ENCODE peak calls at places on chromosome 1, in eight cellular contexts. One of them, this sample, is unnamed.

GRCh38 chr1:23525558-23526174 is 5.4 kb downstream of the E2F2 start:
- DNase-seq in hepatocyte: no peak
- DNase-seq in IMR-90: no peak
- DNase-seq in HCT116: no peak
- DNase-seq in Peyer's patch: peak; percentile 62
- DNase-seq in effector memory CD4-positive, alpha-beta T cell: no peak
- DNase-seq in cardiac muscle cell: no peak
- DNase-seq in right atrium auricular region: no peak
- DNase-seq in this sample: no peak

GRCh38 chr1:210335001-210335400 is 6.3 kb downstream of the HHAT start:
- DNase-seq in hepatocyte: no peak
- DNase-seq in IMR-90: no peak
- DNase-seq in HCT116: no peak
- DNase-seq in Peyer's patch: no peak
- DNase-seq in effector memory CD4-positive, alpha-beta T cell: no peak
- DNase-seq in cardiac muscle cell: no peak
- DNase-seq in right atrium auricular region: no peak
- DNase-seq in this sample: no peak

GRCh38 chr1:101338714-101339430 is 102.1 kb downstream of the S1PR1 start:
- DNase-seq in hepatocyte: no peak
- DNase-seq in IMR-90: no peak
- DNase-seq in HCT116: no peak
- DNase-seq in Peyer's patch: no peak
- DNase-seq in effector memory CD4-positive, alpha-beta T cell: no peak
- DNase-seq in cardiac muscle cell: no peak
- DNase-seq in right atrium auricular region: no peak
- DNase-seq in this sample: no peak

GRCh38 chr1:61400997-61401396 is 318.6 kb downstream of the NFIA start:
- DNase-seq in hepatocyte: no peak
- DNase-seq in IMR-90: no peak
- DNase-seq in HCT116: no peak
- DNase-seq in Peyer's patch: no peak
- DNase-seq in effector memory CD4-positive, alpha-beta T cell: no peak
- DNase-seq in cardiac muscle cell: no peak
- DNase-seq in right atrium auricular region: no peak
- DNase-seq in this sample: no peak

GRCh38 chr1:233242827-233243483 is 52.6 kb downstream of the PCNX2 start:
- DNase-seq in hepatocyte: peak; percentile 21
- DNase-seq in IMR-90: no peak
- DNase-seq in HCT116: no peak
- DNase-seq in Peyer's patch: no peak
- DNase-seq in effector memory CD4-positive, alpha-beta T cell: no peak
- DNase-seq in cardiac muscle cell: no peak
- DNase-seq in right atrium auricular region: no peak
- DNase-seq in this sample: no peak

GRCh38 chr1:49864597-49864996 is 159.2 kb downstream of the AGBL4 start:
- DNase-seq in hepatocyte: no peak
- DNase-seq in IMR-90: no peak
- DNase-seq in HCT116: no peak
- DNase-seq in Peyer's patch: no peak
- DNase-seq in effector memory CD4-positive, alpha-beta T cell: no peak
- DNase-seq in cardiac muscle cell: no peak
- DNase-seq in right atrium auricular region: no peak
- DNase-seq in this sample: no peak

GRCh38 chr1:33259879-33260278 is 3.6 kb downstream of the ZNF362 start:
- DNase-seq in hepatocyte: no peak
- DNase-seq in IMR-90: no peak
- DNase-seq in HCT116: no peak
- DNase-seq in Peyer's patch: no peak
- DNase-seq in effector memory CD4-positive, alpha-beta T cell: no peak
- DNase-seq in cardiac muscle cell: no peak
- DNase-seq in right atrium auricular region: no peak
- DNase-seq in this sample: no peak

GRCh38 chr1:236090741-236091147 is 25.9 kb upstream of the NID1 start:
- DNase-seq in hepatocyte: no peak
- DNase-seq in IMR-90: peak; percentile 49
- DNase-seq in HCT116: no peak
- DNase-seq in Peyer's patch: no peak
- DNase-seq in effector memory CD4-positive, alpha-beta T cell: no peak
- DNase-seq in cardiac muscle cell: no peak
- DNase-seq in right atrium auricular region: no peak
- DNase-seq in this sample: no peak

GRCh38 chr1:58447891-58448290 is 98.6 kb downstream of the OMA1 start:
- DNase-seq in hepatocyte: peak; percentile 16
- DNase-seq in IMR-90: no peak
- DNase-seq in HCT116: no peak
- DNase-seq in Peyer's patch: no peak
- DNase-seq in effector memory CD4-positive, alpha-beta T cell: no peak
- DNase-seq in cardiac muscle cell: peak; percentile 20
- DNase-seq in right atrium auricular region: no peak
- DNase-seq in this sample: no peak

GRCh38 chr1:178870944-178871343 is at the start of gene ANGPTL1:
- DNase-seq in hepatocyte: peak; percentile 16
- DNase-seq in IMR-90: peak; percentile 73
- DNase-seq in HCT116: no peak
- DNase-seq in Peyer's patch: no peak
- DNase-seq in effector memory CD4-positive, alpha-beta T cell: no peak
- DNase-seq in cardiac muscle cell: peak; percentile 63
- DNase-seq in right atrium auricular region: no peak
- DNase-seq in this sample: no peak

GRCh38 chr1:200038987-200039848 is 11.7 kb downstream of the NR5A2 start:
- DNase-seq in hepatocyte: peak; percentile 58
- DNase-seq in IMR-90: no peak
- DNase-seq in HCT116: peak; percentile 10
- DNase-seq in Peyer's patch: no peak
- DNase-seq in effector memory CD4-positive, alpha-beta T cell: no peak
- DNase-seq in cardiac muscle cell: no peak
- DNase-seq in right atrium auricular region: no peak
- DNase-seq in this sample: no peak

GRCh38 chr1:228905579-228905978 is 170.3 kb downstream of the RHOU start:
- DNase-seq in hepatocyte: no peak
- DNase-seq in IMR-90: no peak
- DNase-seq in HCT116: no peak
- DNase-seq in Peyer's patch: no peak
- DNase-seq in effector memory CD4-positive, alpha-beta T cell: no peak
- DNase-seq in cardiac muscle cell: peak; percentile 49
- DNase-seq in right atrium auricular region: no peak
- DNase-seq in this sample: no peak

GRCh38 chr1:63721531-63722189 is 52.2 kb upstream of the ROR1 start:
- DNase-seq in hepatocyte: no peak
- DNase-seq in IMR-90: peak; percentile 66
- DNase-seq in HCT116: no peak
- DNase-seq in Peyer's patch: no peak
- DNase-seq in effector memory CD4-positive, alpha-beta T cell: no peak
- DNase-seq in cardiac muscle cell: peak; percentile 38
- DNase-seq in right atrium auricular region: no peak
- DNase-seq in this sample: no peak

DNA sequence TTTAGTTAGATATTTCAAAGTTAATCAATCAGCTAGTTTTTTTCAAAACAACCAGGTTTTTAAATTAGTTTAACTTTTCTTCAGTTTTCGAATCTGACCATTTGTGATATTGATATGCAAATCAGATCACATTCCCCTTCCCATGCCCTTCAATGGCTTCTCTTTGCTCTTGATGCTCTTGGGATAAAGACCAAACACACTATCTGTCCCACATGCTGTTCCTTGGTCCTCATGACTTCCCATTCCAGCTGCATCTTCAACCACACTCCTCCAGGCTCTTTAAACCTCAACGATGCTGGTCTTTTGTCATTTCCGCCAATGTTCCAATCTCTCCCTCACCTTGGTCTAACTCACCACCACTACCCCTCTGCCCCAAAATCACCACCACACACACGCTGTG is 285.8 kb downstream of the LMX1A start:
- DNase-seq in hepatocyte: no peak
- DNase-seq in IMR-90: no peak
- DNase-seq in HCT116: no peak
- DNase-seq in Peyer's patch: no peak
- DNase-seq in effector memory CD4-positive, alpha-beta T cell: no peak
- DNase-seq in cardiac muscle cell: no peak
- DNase-seq in right atrium auricular region: no peak
- DNase-seq in this sample: no peak
- H3K27ac ChIP-seq in hepatocyte: no peak overlapping the region
- H3K27ac ChIP-seq in IMR-90: no peak overlapping the region
- H3K27ac ChIP-seq in HCT116: no peak overlapping the region
- H3K27ac ChIP-seq in Peyer's patch: no peak overlapping the region
- H3K27ac ChIP-seq in effector memory CD4-positive, alpha-beta T cell: no peak overlapping the region
- H3K27ac ChIP-seq in cardiac muscle cell: no peak overlapping the region
- H3K27ac ChIP-seq in right atrium auricular region: no peak overlapping the region
- H3K27ac ChIP-seq in this sample: no peak overlapping the region

GRCh38 chr1:40315795-40316594 is 1.1 kb downstream of the COL9A2 start:
- DNase-seq in hepatocyte: peak; percentile 49
- DNase-seq in IMR-90: no peak
- DNase-seq in HCT116: no peak
- DNase-seq in Peyer's patch: peak; percentile 43
- DNase-seq in effector memory CD4-positive, alpha-beta T cell: no peak
- DNase-seq in cardiac muscle cell: peak; percentile 21
- DNase-seq in right atrium auricular region: no peak
- DNase-seq in this sample: peak; percentile 93

GRCh38 chr1:40316595-40317393 is at the start of gene COL9A2:
- DNase-seq in hepatocyte: peak; percentile 73
- DNase-seq in IMR-90: no peak
- DNase-seq in HCT116: no peak
- DNase-seq in Peyer's patch: peak; percentile 78
- DNase-seq in effector memory CD4-positive, alpha-beta T cell: peak; percentile 43
- DNase-seq in cardiac muscle cell: peak; percentile 37
- DNase-seq in right atrium auricular region: no peak
- DNase-seq in this sample: peak; percentile 84

GRCh38 chr1:40318970-40319621 is 2.0 kb upstream of the COL9A2 start:
- DNase-seq in hepatocyte: no peak
- DNase-seq in IMR-90: no peak
- DNase-seq in HCT116: no peak
- DNase-seq in Peyer's patch: no peak
- DNase-seq in effector memory CD4-positive, alpha-beta T cell: no peak
- DNase-seq in cardiac muscle cell: no peak
- DNase-seq in right atrium auricular region: no peak
- DNase-seq in this sample: no peak

GRCh38 chr1:40318476-40318875 is 1.4 kb upstream of the COL9A2 start:
- DNase-seq in hepatocyte: no peak
- DNase-seq in IMR-90: no peak
- DNase-seq in HCT116: no peak
- DNase-seq in Peyer's patch: no peak
- DNase-seq in effector memory CD4-positive, alpha-beta T cell: no peak
- DNase-seq in cardiac muscle cell: no peak
- DNase-seq in right atrium auricular region: no peak
- DNase-seq in this sample: no peak

GRCh38 chr1:40317394-40318074 is 448 bp upstream of the COL9A2 start:
- DNase-seq in hepatocyte: no peak
- DNase-seq in IMR-90: no peak
- DNase-seq in HCT116: no peak
- DNase-seq in Peyer's patch: no peak
- DNase-seq in effector memory CD4-positive, alpha-beta T cell: no peak
- DNase-seq in cardiac muscle cell: no peak
- DNase-seq in right atrium auricular region: no peak
- DNase-seq in this sample: peak; percentile 74
- H3K27me3 ChIP-seq in hepatocyte: peaks cover 23% of the 10 kb centered on the region
- H3K27me3 ChIP-seq in IMR-90: peaks cover 37% of the 10 kb centered on the region
- H3K27me3 ChIP-seq in HCT116: no peaks in the 10 kb centered on the region
- H3K27me3 ChIP-seq in Peyer's patch: no peaks in the 10 kb centered on the region
- H3K27me3 ChIP-seq in effector memory CD4-positive, alpha-beta T cell: peaks cover 8% of the 10 kb centered on the region
- H3K27me3 ChIP-seq in cardiac muscle cell: peaks cover 43% of the 10 kb centered on the region
- H3K27me3 ChIP-seq in right atrium auricular region: peaks cover 14% of the 10 kb centered on the region
- H3K27me3 ChIP-seq in this sample: peaks cover 7% of the 10 kb centered on the region

GRCh38 chr1:16018749-16019515 is 1.1 kb upstream of the HSPB7 start:
- DNase-seq in hepatocyte: no peak
- DNase-seq in IMR-90: no peak
- DNase-seq in HCT116: no peak
- DNase-seq in Peyer's patch: no peak
- DNase-seq in effector memory CD4-positive, alpha-beta T cell: no peak
- DNase-seq in cardiac muscle cell: no peak
- DNase-seq in right atrium auricular region: no peak
- DNase-seq in this sample: no peak
- H3K27ac ChIP-seq in hepatocyte: peak overlapping the region; percentile 93
- H3K27ac ChIP-seq in IMR-90: no peak overlapping the region
- H3K27ac ChIP-seq in HCT116: no peak overlapping the region
- H3K27ac ChIP-seq in Peyer's patch: peak overlapping the region; percentile 81
- H3K27ac ChIP-seq in effector memory CD4-positive, alpha-beta T cell: no peak overlapping the region
- H3K27ac ChIP-seq in cardiac muscle cell: peak overlapping the region; percentile 100
- H3K27ac ChIP-seq in right atrium auricular region: peak overlapping the region; percentile 93
- H3K27ac ChIP-seq in this sample: peak overlapping the region; percentile 94

GRCh38 chr1:177556163-177556562 is 385.4 kb downstream of the BRINP2 start:
- DNase-seq in hepatocyte: no peak
- DNase-seq in IMR-90: no peak
- DNase-seq in HCT116: no peak
- DNase-seq in Peyer's patch: no peak
- DNase-seq in effector memory CD4-positive, alpha-beta T cell: no peak
- DNase-seq in cardiac muscle cell: no peak
- DNase-seq in right atrium auricular region: no peak
- DNase-seq in this sample: no peak

GRCh38 chr1:177561436-177561835 is 390.7 kb downstream of the BRINP2 start:
- DNase-seq in hepatocyte: no peak
- DNase-seq in IMR-90: no peak
- DNase-seq in HCT116: no peak
- DNase-seq in Peyer's patch: no peak
- DNase-seq in effector memory CD4-positive, alpha-beta T cell: no peak
- DNase-seq in cardiac muscle cell: no peak
- DNase-seq in right atrium auricular region: no peak
- DNase-seq in this sample: no peak

GRCh38 chr1:177558372-177558771 is 387.6 kb downstream of the BRINP2 start:
- DNase-seq in hepatocyte: no peak
- DNase-seq in IMR-90: no peak
- DNase-seq in HCT116: no peak
- DNase-seq in Peyer's patch: no peak
- DNase-seq in effector memory CD4-positive, alpha-beta T cell: no peak
- DNase-seq in cardiac muscle cell: no peak
- DNase-seq in right atrium auricular region: no peak
- DNase-seq in this sample: no peak
- H3K27me3 ChIP-seq in hepatocyte: no peaks in the 10 kb centered on the region
- H3K27me3 ChIP-seq in IMR-90: no peaks in the 10 kb centered on the region
- H3K27me3 ChIP-seq in HCT116: no peaks in the 10 kb centered on the region
- H3K27me3 ChIP-seq in Peyer's patch: no peaks in the 10 kb centered on the region
- H3K27me3 ChIP-seq in effector memory CD4-positive, alpha-beta T cell: no peaks in the 10 kb centered on the region
- H3K27me3 ChIP-seq in cardiac muscle cell: peaks cover 3% of the 10 kb centered on the region
- H3K27me3 ChIP-seq in right atrium auricular region: no peaks in the 10 kb centered on the region
- H3K27me3 ChIP-seq in this sample: no peaks in the 10 kb centered on the region

GRCh38 chr1:13888351-13888996 is 188.5 kb downstream of the PRDM2 start:
- DNase-seq in hepatocyte: peak; percentile 58
- DNase-seq in IMR-90: no peak
- DNase-seq in HCT116: no peak
- DNase-seq in Peyer's patch: no peak
- DNase-seq in effector memory CD4-positive, alpha-beta T cell: no peak
- DNase-seq in cardiac muscle cell: no peak
- DNase-seq in right atrium auricular region: no peak
- DNase-seq in this sample: no peak
- H3K27ac ChIP-seq in hepatocyte: peak overlapping the region; percentile 16
- H3K27ac ChIP-seq in IMR-90: no peak overlapping the region
- H3K27ac ChIP-seq in HCT116: no peak overlapping the region
- H3K27ac ChIP-seq in Peyer's patch: peak overlapping the region; percentile 52
- H3K27ac ChIP-seq in effector memory CD4-positive, alpha-beta T cell: no peak overlapping the region
- H3K27ac ChIP-seq in cardiac muscle cell: no peak overlapping the region
- H3K27ac ChIP-seq in right atrium auricular region: no peak overlapping the region
- H3K27ac ChIP-seq in this sample: no peak overlapping the region

GRCh38 chr1:181100015-181100905 is 11.8 kb downstream of the IER5 start:
- DNase-seq in hepatocyte: no peak
- DNase-seq in IMR-90: no peak
- DNase-seq in HCT116: no peak
- DNase-seq in Peyer's patch: no peak
- DNase-seq in effector memory CD4-positive, alpha-beta T cell: peak; percentile 19
- DNase-seq in cardiac muscle cell: no peak
- DNase-seq in right atrium auricular region: no peak
- DNase-seq in this sample: no peak
- H3K27me3 ChIP-seq in hepatocyte: no peaks in the 10 kb centered on the region
- H3K27me3 ChIP-seq in IMR-90: no peaks in the 10 kb centered on the region
- H3K27me3 ChIP-seq in HCT116: no peaks in the 10 kb centered on the region
- H3K27me3 ChIP-seq in Peyer's patch: no peaks in the 10 kb centered on the region
- H3K27me3 ChIP-seq in effector memory CD4-positive, alpha-beta T cell: no peaks in the 10 kb centered on the region
- H3K27me3 ChIP-seq in cardiac muscle cell: peaks cover 5% of the 10 kb centered on the region
- H3K27me3 ChIP-seq in right atrium auricular region: no peaks in the 10 kb centered on the region
- H3K27me3 ChIP-seq in this sample: no peaks in the 10 kb centered on the region

This sample was measured in vagina.